ENCODE peak calls at places on chromosomes 12 and 14, in nine cellular contexts. One of them, this sample, is unnamed.

GRCh38 chr12:67322580-67322979 is 53.4 kb downstream of the CAND1 start:
- DNase-seq in epithelial cell of prostate: no peak
- DNase-seq in ovary: no peak
- DNase-seq in stomach: no peak
- DNase-seq in tibial artery: no peak
- DNase-seq in endothelial cell of umbilical vein: no peak
- DNase-seq in Peyer's patch: no peak
- DNase-seq in RWPE1: no peak
- DNase-seq in left ventricle myocardium inferior: no peak
- DNase-seq in this sample: no peak

GRCh38 chr12:123237646-123238329 is 4.6 kb downstream of the MTRFR start:
- DNase-seq in epithelial cell of prostate: no peak
- DNase-seq in ovary: peak; percentile 81
- DNase-seq in stomach: peak; percentile 69
- DNase-seq in tibial artery: peak; percentile 76
- DNase-seq in endothelial cell of umbilical vein: peak; percentile 69
- DNase-seq in Peyer's patch: peak; percentile 74
- DNase-seq in RWPE1: peak; percentile 36
- DNase-seq in left ventricle myocardium inferior: peak; percentile 64
- DNase-seq in this sample: peak; percentile 59

GRCh38 chr12:52266514-52266913 is 7.9 kb upstream of the KRT86 start:
- DNase-seq in epithelial cell of prostate: no peak
- DNase-seq in ovary: no peak
- DNase-seq in stomach: no peak
- DNase-seq in tibial artery: no peak
- DNase-seq in endothelial cell of umbilical vein: no peak
- DNase-seq in Peyer's patch: no peak
- DNase-seq in RWPE1: no peak
- DNase-seq in left ventricle myocardium inferior: no peak
- DNase-seq in this sample: no peak

GRCh38 chr14:28119849-28120248 is 646.7 kb upstream of the FOXG1 start:
- DNase-seq in epithelial cell of prostate: no peak
- DNase-seq in ovary: no peak
- DNase-seq in stomach: no peak
- DNase-seq in tibial artery: no peak
- DNase-seq in endothelial cell of umbilical vein: no peak
- DNase-seq in Peyer's patch: no peak
- DNase-seq in RWPE1: no peak
- DNase-seq in left ventricle myocardium inferior: no peak
- DNase-seq in this sample: no peak

GRCh38 chr14:58663494-58664111 is 25.8 kb downstream of the DACT1 start:
- DNase-seq in epithelial cell of prostate: no peak
- DNase-seq in ovary: no peak
- DNase-seq in stomach: no peak
- DNase-seq in tibial artery: no peak
- DNase-seq in endothelial cell of umbilical vein: no peak
- DNase-seq in Peyer's patch: no peak
- DNase-seq in RWPE1: peak; percentile 19
- DNase-seq in left ventricle myocardium inferior: no peak
- DNase-seq in this sample: no peak

GRCh38 chr12:43550831-43551270 is 1.2 kb downstream of the ADAMTS20 start:
- DNase-seq in epithelial cell of prostate: no peak
- DNase-seq in ovary: no peak
- DNase-seq in stomach: no peak
- DNase-seq in tibial artery: no peak
- DNase-seq in endothelial cell of umbilical vein: no peak
- DNase-seq in Peyer's patch: no peak
- DNase-seq in RWPE1: no peak
- DNase-seq in left ventricle myocardium inferior: no peak
- DNase-seq in this sample: no peak

GRCh38 chr12:48454675-48455074 is 17.7 kb upstream of the ANP32D start:
- DNase-seq in epithelial cell of prostate: no peak
- DNase-seq in ovary: no peak
- DNase-seq in stomach: no peak
- DNase-seq in tibial artery: no peak
- DNase-seq in endothelial cell of umbilical vein: peak; percentile 59
- DNase-seq in Peyer's patch: no peak
- DNase-seq in RWPE1: no peak
- DNase-seq in left ventricle myocardium inferior: no peak
- DNase-seq in this sample: no peak

GRCh38 chr12:103503546-103504480 is 8.0 kb upstream of the C12orf42 start:
- DNase-seq in epithelial cell of prostate: peak; percentile 60
- DNase-seq in ovary: no peak
- DNase-seq in stomach: peak; percentile 61
- DNase-seq in tibial artery: no peak
- DNase-seq in endothelial cell of umbilical vein: no peak
- DNase-seq in Peyer's patch: no peak
- DNase-seq in RWPE1: no peak
- DNase-seq in left ventricle myocardium inferior: no peak
- DNase-seq in this sample: no peak

GRCh38 chr12:46494424-46494823 is 121.9 kb upstream of the SLC38A2 start:
- DNase-seq in epithelial cell of prostate: no peak
- DNase-seq in ovary: no peak
- DNase-seq in stomach: no peak
- DNase-seq in tibial artery: no peak
- DNase-seq in endothelial cell of umbilical vein: peak; percentile 30
- DNase-seq in Peyer's patch: no peak
- DNase-seq in RWPE1: no peak
- DNase-seq in left ventricle myocardium inferior: no peak
- DNase-seq in this sample: no peak

GRCh38 chr12:113933201-113933786 is 32.8 kb downstream of the RBM19 start:
- DNase-seq in epithelial cell of prostate: no peak
- DNase-seq in ovary: peak; percentile 81
- DNase-seq in stomach: no peak
- DNase-seq in tibial artery: peak; percentile 27
- DNase-seq in endothelial cell of umbilical vein: no peak
- DNase-seq in Peyer's patch: no peak
- DNase-seq in RWPE1: no peak
- DNase-seq in left ventricle myocardium inferior: no peak
- DNase-seq in this sample: no peak

GRCh38 chr14:95979339-95980042 is 59.7 kb upstream of the C14orf132 start:
- DNase-seq in epithelial cell of prostate: no peak
- DNase-seq in ovary: no peak
- DNase-seq in stomach: no peak
- DNase-seq in tibial artery: no peak
- DNase-seq in endothelial cell of umbilical vein: no peak
- DNase-seq in Peyer's patch: no peak
- DNase-seq in RWPE1: no peak
- DNase-seq in left ventricle myocardium inferior: no peak
- DNase-seq in this sample: no peak

GRCh38 chr14:99568567-99569560 is 35.1 kb downstream of the CCDC85C start:
- DNase-seq in epithelial cell of prostate: no peak
- DNase-seq in ovary: peak; percentile 61
- DNase-seq in stomach: peak; percentile 40
- DNase-seq in tibial artery: no peak
- DNase-seq in endothelial cell of umbilical vein: peak; percentile 25
- DNase-seq in Peyer's patch: no peak
- DNase-seq in RWPE1: no peak
- DNase-seq in left ventricle myocardium inferior: peak; percentile 46
- DNase-seq in this sample: no peak

GRCh38 chr14:98181768-98182167 is 1090.2 kb downstream of the BCL11B start:
- DNase-seq in epithelial cell of prostate: no peak
- DNase-seq in ovary: no peak
- DNase-seq in stomach: no peak
- DNase-seq in tibial artery: no peak
- DNase-seq in endothelial cell of umbilical vein: no peak
- DNase-seq in Peyer's patch: no peak
- DNase-seq in RWPE1: no peak
- DNase-seq in left ventricle myocardium inferior: no peak
- DNase-seq in this sample: no peak

GRCh38 chr14:20760950-20761349 is 7.3 kb upstream of the EDDM3B start:
- DNase-seq in epithelial cell of prostate: no peak
- DNase-seq in ovary: no peak
- DNase-seq in stomach: no peak
- DNase-seq in tibial artery: no peak
- DNase-seq in endothelial cell of umbilical vein: no peak
- DNase-seq in Peyer's patch: no peak
- DNase-seq in RWPE1: peak; percentile 57
- DNase-seq in left ventricle myocardium inferior: no peak
- DNase-seq in this sample: peak; percentile 44

GRCh38 chr12:92121826-92122225 is 23.8 kb downstream of the BTG1 start:
- DNase-seq in epithelial cell of prostate: no peak
- DNase-seq in ovary: no peak
- DNase-seq in stomach: no peak
- DNase-seq in tibial artery: no peak
- DNase-seq in endothelial cell of umbilical vein: no peak
- DNase-seq in Peyer's patch: no peak
- DNase-seq in RWPE1: no peak
- DNase-seq in left ventricle myocardium inferior: no peak
- DNase-seq in this sample: no peak

GRCh38 chr12:19140381-19141236 is 11.1 kb downstream of the PLEKHA5 start:
- DNase-seq in epithelial cell of prostate: no peak
- DNase-seq in ovary: no peak
- DNase-seq in stomach: no peak
- DNase-seq in tibial artery: no peak
- DNase-seq in endothelial cell of umbilical vein: no peak
- DNase-seq in Peyer's patch: no peak
- DNase-seq in RWPE1: no peak
- DNase-seq in left ventricle myocardium inferior: no peak
- DNase-seq in this sample: no peak

GRCh38 chr12:1083888-1084262 is 92.9 kb downstream of the ERC1 start:
- DNase-seq in epithelial cell of prostate: no peak
- DNase-seq in ovary: no peak
- DNase-seq in stomach: no peak
- DNase-seq in tibial artery: peak; percentile 30
- DNase-seq in endothelial cell of umbilical vein: no peak
- DNase-seq in Peyer's patch: no peak
- DNase-seq in RWPE1: no peak
- DNase-seq in left ventricle myocardium inferior: no peak
- DNase-seq in this sample: no peak

GRCh38 chr12:80837342-80837978 is 100.3 kb downstream of the LIN7A start:
- DNase-seq in epithelial cell of prostate: no peak
- DNase-seq in ovary: no peak
- DNase-seq in stomach: no peak
- DNase-seq in tibial artery: no peak
- DNase-seq in endothelial cell of umbilical vein: peak; percentile 36
- DNase-seq in Peyer's patch: no peak
- DNase-seq in RWPE1: peak; percentile 14
- DNase-seq in left ventricle myocardium inferior: no peak
- DNase-seq in this sample: peak; percentile 14

GRCh38 chr14:69263364-69263763 is 3.4 kb downstream of the GALNT16 start:
- DNase-seq in epithelial cell of prostate: no peak
- DNase-seq in ovary: no peak
- DNase-seq in stomach: no peak
- DNase-seq in tibial artery: peak; percentile 89
- DNase-seq in endothelial cell of umbilical vein: no peak
- DNase-seq in Peyer's patch: no peak
- DNase-seq in RWPE1: peak; percentile 39
- DNase-seq in left ventricle myocardium inferior: peak; percentile 62
- DNase-seq in this sample: no peak

GRCh38 chr12:16884056-16884455 is 278.1 kb upstream of the LMO3 start:
- DNase-seq in epithelial cell of prostate: no peak
- DNase-seq in ovary: no peak
- DNase-seq in stomach: no peak
- DNase-seq in tibial artery: no peak
- DNase-seq in endothelial cell of umbilical vein: no peak
- DNase-seq in Peyer's patch: no peak
- DNase-seq in RWPE1: no peak
- DNase-seq in left ventricle myocardium inferior: no peak
- DNase-seq in this sample: no peak

GRCh38 chr14:103623308-103623707 is 5.7 kb upstream of the KLC1 start:
- DNase-seq in epithelial cell of prostate: no peak
- DNase-seq in ovary: no peak
- DNase-seq in stomach: no peak
- DNase-seq in tibial artery: no peak
- DNase-seq in endothelial cell of umbilical vein: no peak
- DNase-seq in Peyer's patch: no peak
- DNase-seq in RWPE1: no peak
- DNase-seq in left ventricle myocardium inferior: no peak
- DNase-seq in this sample: no peak
- H3K27ac ChIP-seq in epithelial cell of prostate: no peak overlapping the region
- H3K27ac ChIP-seq in ovary: no peak overlapping the region
- H3K27ac ChIP-seq in stomach: no peak overlapping the region
- H3K27ac ChIP-seq in tibial artery: peak overlapping the region; percentile 99
- H3K27ac ChIP-seq in endothelial cell of umbilical vein: no peak overlapping the region
- H3K27ac ChIP-seq in Peyer's patch: no peak overlapping the region
- H3K27ac ChIP-seq in RWPE1: no peak overlapping the region
- H3K27ac ChIP-seq in left ventricle myocardium inferior: no peak overlapping the region
- H3K27ac ChIP-seq in this sample: no peak overlapping the region

DNA sequence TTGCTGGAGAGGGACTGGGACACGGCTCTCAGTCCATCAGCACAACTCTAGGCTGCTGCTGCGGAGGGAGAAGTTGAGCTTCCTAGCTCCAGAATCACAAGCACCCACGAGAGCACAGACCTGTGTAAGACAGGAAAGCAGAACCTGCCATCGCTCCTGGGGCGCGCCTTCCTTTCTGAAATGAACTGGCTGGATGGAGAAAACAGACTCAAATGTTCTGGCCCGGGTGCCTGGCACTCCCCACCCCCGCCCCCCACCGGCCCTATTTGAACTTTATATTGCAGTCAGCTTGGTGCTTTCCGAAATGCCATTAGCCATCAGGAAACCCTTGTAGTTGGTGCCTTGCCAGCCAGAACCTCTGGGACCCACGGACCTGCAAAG is 23.8 kb downstream of the MVK start:
- DNase-seq in epithelial cell of prostate: no peak
- DNase-seq in ovary: no peak
- DNase-seq in stomach: no peak
- DNase-seq in tibial artery: no peak
- DNase-seq in endothelial cell of umbilical vein: no peak
- DNase-seq in Peyer's patch: no peak
- DNase-seq in RWPE1: no peak
- DNase-seq in left ventricle myocardium inferior: no peak
- DNase-seq in this sample: no peak
- H3K27ac ChIP-seq in epithelial cell of prostate: no peak overlapping the region
- H3K27ac ChIP-seq in ovary: no peak overlapping the region
- H3K27ac ChIP-seq in stomach: no peak overlapping the region
- H3K27ac ChIP-seq in tibial artery: no peak overlapping the region
- H3K27ac ChIP-seq in endothelial cell of umbilical vein: no peak overlapping the region
- H3K27ac ChIP-seq in Peyer's patch: no peak overlapping the region
- H3K27ac ChIP-seq in RWPE1: peak overlapping the region; percentile 52
- H3K27ac ChIP-seq in left ventricle myocardium inferior: peak overlapping the region; percentile 30
- H3K27ac ChIP-seq in this sample: no peak overlapping the region

GRCh38 chr12:96392397-96392796 is 7.8 kb downstream of the CDK17 start:
- DNase-seq in epithelial cell of prostate: no peak
- DNase-seq in ovary: no peak
- DNase-seq in stomach: no peak
- DNase-seq in tibial artery: no peak
- DNase-seq in endothelial cell of umbilical vein: peak; percentile 65
- DNase-seq in Peyer's patch: no peak
- DNase-seq in RWPE1: no peak
- DNase-seq in left ventricle myocardium inferior: no peak
- DNase-seq in this sample: no peak
- H3K27ac ChIP-seq in epithelial cell of prostate: no peak overlapping the region
- H3K27ac ChIP-seq in ovary: no peak overlapping the region
- H3K27ac ChIP-seq in stomach: no peak overlapping the region
- H3K27ac ChIP-seq in tibial artery: no peak overlapping the region
- H3K27ac ChIP-seq in endothelial cell of umbilical vein: peak overlapping the region; percentile 68
- H3K27ac ChIP-seq in Peyer's patch: no peak overlapping the region
- H3K27ac ChIP-seq in RWPE1: no peak overlapping the region
- H3K27ac ChIP-seq in left ventricle myocardium inferior: peak overlapping the region; percentile 51
- H3K27ac ChIP-seq in this sample: no peak overlapping the region

DNA sequence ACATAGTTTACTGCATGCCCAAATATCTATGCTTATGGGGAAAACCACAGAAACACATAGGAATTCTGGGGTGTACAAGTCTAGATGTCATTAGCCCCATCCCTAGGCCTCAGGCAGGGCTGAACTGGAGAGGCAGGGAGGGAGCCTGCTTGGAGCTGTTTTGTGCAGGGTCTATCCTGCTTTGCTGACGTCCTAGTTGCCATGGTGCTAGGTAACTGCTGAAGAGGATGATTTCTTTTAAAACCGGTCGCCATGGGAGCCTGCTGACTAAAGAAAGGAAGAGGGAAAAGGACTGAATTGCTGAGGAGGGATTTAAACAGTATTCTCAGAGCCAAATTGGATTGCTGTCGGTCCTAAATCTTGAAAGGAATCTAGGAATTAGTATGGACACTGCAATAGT is 10.7 kb downstream of the GPR19 start:
- DNase-seq in epithelial cell of prostate: no peak
- DNase-seq in ovary: no peak
- DNase-seq in stomach: no peak
- DNase-seq in tibial artery: no peak
- DNase-seq in endothelial cell of umbilical vein: no peak
- DNase-seq in Peyer's patch: no peak
- DNase-seq in RWPE1: no peak
- DNase-seq in left ventricle myocardium inferior: no peak
- DNase-seq in this sample: no peak
- H3K27ac ChIP-seq in epithelial cell of prostate: no peak overlapping the region
- H3K27ac ChIP-seq in ovary: no peak overlapping the region
- H3K27ac ChIP-seq in stomach: no peak overlapping the region
- H3K27ac ChIP-seq in tibial artery: no peak overlapping the region
- H3K27ac ChIP-seq in endothelial cell of umbilical vein: no peak overlapping the region
- H3K27ac ChIP-seq in Peyer's patch: no peak overlapping the region
- H3K27ac ChIP-seq in RWPE1: no peak overlapping the region
- H3K27ac ChIP-seq in left ventricle myocardium inferior: no peak overlapping the region
- H3K27ac ChIP-seq in this sample: no peak overlapping the region